ENCODE peak calls at places on chromosomes 16 and 17, in eight cellular contexts. One of them, this sample, is unnamed.

GRCh38 chr16:30121741-30122620 is 1.0 kb downstream of the MAPK3 start:
- DNase-seq in AG10803: no peak
- DNase-seq in uterus: peak
- DNase-seq in hepatocyte: no peak
- DNase-seq in astrocyte of the cerebellum: no peak
- DNase-seq in AG04450: no peak
- DNase-seq in H1: peak
- DNase-seq in PC-3: no peak
- DNase-seq in this sample: no peak

GRCh38 chr17:78364436-78365281 is 4.8 kb upstream of the SOCS3 start:
- DNase-seq in AG10803: no peak
- DNase-seq in uterus: no peak
- DNase-seq in hepatocyte: no peak
- DNase-seq in astrocyte of the cerebellum: no peak
- DNase-seq in AG04450: no peak
- DNase-seq in H1: no peak
- DNase-seq in PC-3: no peak
- DNase-seq in this sample: no peak

GRCh38 chr16:66299349-66299748 is 67.1 kb upstream of the CDH5 start:
- DNase-seq in AG10803: no peak
- DNase-seq in uterus: no peak
- DNase-seq in hepatocyte: no peak
- DNase-seq in astrocyte of the cerebellum: no peak
- DNase-seq in AG04450: no peak
- DNase-seq in H1: no peak
- DNase-seq in PC-3: no peak
- DNase-seq in this sample: no peak

GRCh38 chr16:1890024-1890700 is 18.2 kb upstream of the MEIOB start:
- DNase-seq in AG10803: no peak
- DNase-seq in uterus: no peak
- DNase-seq in hepatocyte: no peak
- DNase-seq in astrocyte of the cerebellum: no peak
- DNase-seq in AG04450: no peak
- DNase-seq in H1: no peak
- DNase-seq in PC-3: no peak
- DNase-seq in this sample: no peak

GRCh38 chr16:73002836-73003235 is 45.1 kb downstream of the ZFHX3 start:
- DNase-seq in AG10803: peak
- DNase-seq in uterus: no peak
- DNase-seq in hepatocyte: no peak
- DNase-seq in astrocyte of the cerebellum: no peak
- DNase-seq in AG04450: no peak
- DNase-seq in H1: no peak
- DNase-seq in PC-3: no peak
- DNase-seq in this sample: no peak

GRCh38 chr17:48276776-48277175 is 153.2 kb downstream of the SKAP1 start:
- DNase-seq in AG10803: no peak
- DNase-seq in uterus: no peak
- DNase-seq in hepatocyte: no peak
- DNase-seq in astrocyte of the cerebellum: no peak
- DNase-seq in AG04450: no peak
- DNase-seq in H1: no peak
- DNase-seq in PC-3: no peak
- DNase-seq in this sample: no peak

GRCh38 chr17:76569607-76570279 is 15.9 kb downstream of the ST6GALNAC2 start:
- DNase-seq in AG10803: no peak
- DNase-seq in uterus: no peak
- DNase-seq in hepatocyte: no peak
- DNase-seq in astrocyte of the cerebellum: no peak
- DNase-seq in AG04450: no peak
- DNase-seq in H1: no peak
- DNase-seq in PC-3: peak
- DNase-seq in this sample: no peak

GRCh38 chr16:12193688-12194087 is 217.2 kb downstream of the SNX29 start:
- DNase-seq in AG10803: no peak
- DNase-seq in uterus: no peak
- DNase-seq in hepatocyte: no peak
- DNase-seq in astrocyte of the cerebellum: no peak
- DNase-seq in AG04450: no peak
- DNase-seq in H1: no peak
- DNase-seq in PC-3: no peak
- DNase-seq in this sample: no peak

GRCh38 chr17:64777413-64778101 is 115.5 kb upstream of the SMURF2 start:
- DNase-seq in AG10803: no peak
- DNase-seq in uterus: no peak
- DNase-seq in hepatocyte: no peak
- DNase-seq in astrocyte of the cerebellum: no peak
- DNase-seq in AG04450: no peak
- DNase-seq in H1: no peak
- DNase-seq in PC-3: no peak
- DNase-seq in this sample: no peak

GRCh38 chr16:1859650-1860049 is 12.3 kb downstream of the MEIOB start:
- DNase-seq in AG10803: no peak
- DNase-seq in uterus: no peak
- DNase-seq in hepatocyte: no peak
- DNase-seq in astrocyte of the cerebellum: no peak
- DNase-seq in AG04450: no peak
- DNase-seq in H1: no peak
- DNase-seq in PC-3: no peak
- DNase-seq in this sample: no peak

GRCh38 chr17:33028061-33028460 is 36.4 kb downstream of the SPACA3 start:
- DNase-seq in AG10803: no peak
- DNase-seq in uterus: no peak
- DNase-seq in hepatocyte: no peak
- DNase-seq in astrocyte of the cerebellum: no peak
- DNase-seq in AG04450: no peak
- DNase-seq in H1: no peak
- DNase-seq in PC-3: no peak
- DNase-seq in this sample: no peak

GRCh38 chr16:19288872-19289799 is 3.6 kb downstream of the CLEC19A start:
- DNase-seq in AG10803: no peak
- DNase-seq in uterus: no peak
- DNase-seq in hepatocyte: no peak
- DNase-seq in astrocyte of the cerebellum: no peak
- DNase-seq in AG04450: no peak
- DNase-seq in H1: no peak
- DNase-seq in PC-3: peak
- DNase-seq in this sample: no peak

GRCh38 chr17:48456584-48456983 is 26.6 kb upstream of the SKAP1 start:
- DNase-seq in AG10803: no peak
- DNase-seq in uterus: no peak
- DNase-seq in hepatocyte: peak
- DNase-seq in astrocyte of the cerebellum: no peak
- DNase-seq in AG04450: no peak
- DNase-seq in H1: no peak
- DNase-seq in PC-3: peak
- DNase-seq in this sample: no peak

GRCh38 chr17:17435323-17435722 is 41.5 kb upstream of the MED9 start:
- DNase-seq in AG10803: peak
- DNase-seq in uterus: no peak
- DNase-seq in hepatocyte: peak
- DNase-seq in astrocyte of the cerebellum: no peak
- DNase-seq in AG04450: peak
- DNase-seq in H1: no peak
- DNase-seq in PC-3: peak
- DNase-seq in this sample: no peak

GRCh38 chr17:51590071-51590470 is 329.7 kb downstream of the UTP18 start:
- DNase-seq in AG10803: no peak
- DNase-seq in uterus: no peak
- DNase-seq in hepatocyte: no peak
- DNase-seq in astrocyte of the cerebellum: no peak
- DNase-seq in AG04450: no peak
- DNase-seq in H1: no peak
- DNase-seq in PC-3: no peak
- DNase-seq in this sample: no peak

GRCh38 chr17:37488009-37488604 is 1.6 kb upstream of the DUSP14 start:
- DNase-seq in AG10803: peak
- DNase-seq in uterus: no peak
- DNase-seq in hepatocyte: peak
- DNase-seq in astrocyte of the cerebellum: peak
- DNase-seq in AG04450: peak
- DNase-seq in H1: no peak
- DNase-seq in PC-3: peak
- DNase-seq in this sample: peak

GRCh38 chr17:42967925-42968324 is 3.7 kb upstream of the AARSD1 start:
- DNase-seq in AG10803: no peak
- DNase-seq in uterus: no peak
- DNase-seq in hepatocyte: no peak
- DNase-seq in astrocyte of the cerebellum: no peak
- DNase-seq in AG04450: no peak
- DNase-seq in H1: no peak
- DNase-seq in PC-3: no peak
- DNase-seq in this sample: no peak

GRCh38 chr17:8835106-8835505 is 32.4 kb downstream of the PIK3R6 start:
- DNase-seq in AG10803: no peak
- DNase-seq in uterus: no peak
- DNase-seq in hepatocyte: no peak
- DNase-seq in astrocyte of the cerebellum: no peak
- DNase-seq in AG04450: no peak
- DNase-seq in H1: peak
- DNase-seq in PC-3: no peak
- DNase-seq in this sample: no peak

GRCh38 chr17:42337442-42337841 is 49.1 kb downstream of the STAT5A start:
- DNase-seq in AG10803: peak
- DNase-seq in uterus: no peak
- DNase-seq in hepatocyte: no peak
- DNase-seq in astrocyte of the cerebellum: no peak
- DNase-seq in AG04450: peak
- DNase-seq in H1: no peak
- DNase-seq in PC-3: no peak
- DNase-seq in this sample: no peak

GRCh38 chr17:30238003-30238344 is 2.5 kb upstream of the SLC6A4 start:
- DNase-seq in AG10803: no peak
- DNase-seq in uterus: no peak
- DNase-seq in hepatocyte: no peak
- DNase-seq in astrocyte of the cerebellum: no peak
- DNase-seq in AG04450: no peak
- DNase-seq in H1: no peak
- DNase-seq in PC-3: no peak
- DNase-seq in this sample: no peak
- H3K4me3 ChIP-seq in AG10803: no peak
- H3K4me3 ChIP-seq in uterus: no peak
- H3K4me3 ChIP-seq in hepatocyte: no peak
- H3K4me3 ChIP-seq in astrocyte of the cerebellum: no peak
- H3K4me3 ChIP-seq in AG04450: no peak
- H3K4me3 ChIP-seq in H1: peak
- H3K4me3 ChIP-seq in PC-3: no peak
- H3K4me3 ChIP-seq in this sample: no peak

GRCh38 chr16:88570691-88571092 is 489 bp downstream of the ZC3H18 start:
- DNase-seq in AG10803: no peak
- DNase-seq in uterus: no peak
- DNase-seq in hepatocyte: peak
- DNase-seq in astrocyte of the cerebellum: no peak
- DNase-seq in AG04450: no peak
- DNase-seq in H1: no peak
- DNase-seq in PC-3: no peak
- DNase-seq in this sample: no peak
- TF ChIP-seq CTCF in AG10803: no peak
- TF ChIP-seq CTCF in uterus: no peak
- TF ChIP-seq CTCF in hepatocyte: no peak
- TF ChIP-seq CTCF in astrocyte of the cerebellum: no peak
- TF ChIP-seq CTCF in AG04450: no peak
- TF ChIP-seq CTCF in H1: no peak
- TF ChIP-seq CTCF in PC-3: no peak
- TF ChIP-seq CTCF in this sample: no peak

GRCh38 chr17:38709864-38710602 is 5.0 kb downstream of the MLLT6 start:
- DNase-seq in AG10803: no peak
- DNase-seq in uterus: no peak
- DNase-seq in hepatocyte: no peak
- DNase-seq in astrocyte of the cerebellum: no peak
- DNase-seq in AG04450: no peak
- DNase-seq in H1: no peak
- DNase-seq in PC-3: no peak
- DNase-seq in this sample: no peak
- H3K4me3 ChIP-seq in AG10803: no peak
- H3K4me3 ChIP-seq in uterus: no peak
- H3K4me3 ChIP-seq in hepatocyte: no peak
- H3K4me3 ChIP-seq in astrocyte of the cerebellum: no peak
- H3K4me3 ChIP-seq in AG04450: no peak
- H3K4me3 ChIP-seq in H1: no peak
- H3K4me3 ChIP-seq in PC-3: no peak
- H3K4me3 ChIP-seq in this sample: no peak

DNA sequence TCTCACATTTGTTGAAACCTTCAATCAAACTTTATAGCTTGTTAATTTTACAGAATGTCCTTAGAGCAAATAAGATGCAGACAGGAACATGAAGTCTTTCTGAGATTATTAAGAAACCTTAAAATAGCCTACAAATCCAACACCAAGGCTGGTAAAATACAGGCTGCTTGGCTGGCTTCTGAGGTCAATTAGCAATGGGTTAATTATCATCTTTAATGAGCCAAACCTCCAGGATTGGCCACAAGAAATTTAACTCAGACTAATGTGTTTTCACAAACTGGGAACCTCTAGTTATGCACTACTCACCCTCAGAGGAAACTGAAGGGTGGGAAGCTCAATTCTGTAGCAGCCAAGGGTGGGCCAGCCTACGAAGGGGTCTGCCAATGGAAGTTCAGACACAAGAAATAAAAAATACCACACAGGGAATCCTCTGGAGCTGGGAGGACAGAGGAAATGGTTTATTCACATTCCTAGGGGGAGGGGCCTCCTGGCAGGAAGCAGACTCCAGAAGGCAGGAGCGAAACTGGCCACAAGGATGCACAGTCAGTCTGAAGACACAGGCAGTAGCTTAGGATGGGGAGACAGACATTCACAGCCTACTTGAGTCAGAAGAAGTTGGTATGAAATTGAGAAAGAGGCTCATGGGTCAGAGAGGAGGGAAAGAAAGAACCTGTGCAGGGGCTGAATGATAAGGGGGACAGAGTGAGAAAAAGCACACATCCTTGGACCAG is 36.1 kb downstream of the HIC1 start:
- DNase-seq in AG10803: peak
- DNase-seq in uterus: peak
- DNase-seq in hepatocyte: peak
- DNase-seq in astrocyte of the cerebellum: peak
- DNase-seq in AG04450: peak
- DNase-seq in H1: peak
- DNase-seq in PC-3: peak
- DNase-seq in this sample: no peak
- TF ChIP-seq CTCF in AG10803: peak
- TF ChIP-seq CTCF in uterus: peak
- TF ChIP-seq CTCF in hepatocyte: peak
- TF ChIP-seq CTCF in astrocyte of the cerebellum: peak
- TF ChIP-seq CTCF in AG04450: peak
- TF ChIP-seq CTCF in H1: no peak
- TF ChIP-seq CTCF in PC-3: peak
- TF ChIP-seq CTCF in this sample: peak

DNA sequence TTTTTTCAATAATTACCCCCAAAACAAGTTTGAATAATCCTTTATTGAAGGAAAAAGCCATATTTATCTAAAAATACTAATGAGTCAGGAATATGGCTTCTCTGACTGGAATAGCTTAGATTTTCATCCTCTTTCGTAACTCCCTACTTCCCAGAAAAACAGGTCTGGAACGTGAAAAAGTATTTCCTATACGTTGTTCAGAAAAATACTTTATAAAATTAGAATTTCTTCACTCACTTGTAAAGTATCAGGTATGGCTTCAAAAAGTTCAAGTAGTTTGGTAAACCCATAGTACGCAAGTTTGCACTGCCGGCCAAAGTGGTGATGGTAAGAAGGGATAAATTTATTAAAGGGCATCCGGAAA is 33.7 kb downstream of the MARF1 start:
- DNase-seq in AG10803: no peak
- DNase-seq in uterus: no peak
- DNase-seq in hepatocyte: no peak
- DNase-seq in astrocyte of the cerebellum: no peak
- DNase-seq in AG04450: no peak
- DNase-seq in H1: no peak
- DNase-seq in PC-3: no peak
- DNase-seq in this sample: no peak
- H3K4me3 ChIP-seq in AG10803: no peak
- H3K4me3 ChIP-seq in uterus: no peak
- H3K4me3 ChIP-seq in hepatocyte: no peak
- H3K4me3 ChIP-seq in astrocyte of the cerebellum: no peak
- H3K4me3 ChIP-seq in AG04450: no peak
- H3K4me3 ChIP-seq in H1: no peak
- H3K4me3 ChIP-seq in PC-3: no peak
- H3K4me3 ChIP-seq in this sample: no peak

This sample was measured in retinal pigment epithelial cell.